ENCODE peak calls at places on chromosomes 2 and 18, in five cellular contexts. S, T, A, V and X are unnamed samples.

GRCh38 chr2:239302083-239302807 is 98.6 kb downstream of the HDAC4 start:
- DNase-seq in S (no peak), T (no peak), A (peak), V (no peak), X (no peak)

GRCh38 chr18:35029103-35029502 is 12.1 kb upstream of the MAPRE2 start:
- DNase-seq in S (no peak), T (no peak), A (no peak), V (no peak), X (no peak)

GRCh38 chr2:33412920-33413319 is 63.5 kb upstream of the RASGRP3 start:
- DNase-seq in S (no peak), T (peak), A (no peak), V (no peak), X (no peak)

GRCh38 chr2:15302154-15302553 is 259.0 kb downstream of the NBAS start:
- DNase-seq in S (no peak), T (no peak), A (no peak), V (no peak), X (no peak)

GRCh38 chr2:191170773-191171172 is 20.0 kb upstream of the STAT4 start:
- DNase-seq in S (no peak), T (no peak), A (no peak), V (no peak), X (no peak)

GRCh38 chr2:159139216-159139933 is 147.1 kb downstream of the WDSUB1 start:
- DNase-seq in S (no peak), T (no peak), A (no peak), V (no peak), X (no peak)

GRCh38 chr2:230809015-230809414 is 55.7 kb upstream of the ITM2C start:
- DNase-seq in S (no peak), T (no peak), A (no peak), V (no peak), X (no peak)

GRCh38 chr2:263774-264492 is at the start of gene SH3YL1:
- DNase-seq in S (peak), T (peak), A (peak), V (peak), X (peak)

GRCh38 chr2:12552092-12552491 is 164.6 kb upstream of the TRIB2 start:
- DNase-seq in S (no peak), T (no peak), A (no peak), V (no peak), X (no peak)

GRCh38 chr2:183541766-183542165 is 417.5 kb downstream of the NUP35 start:
- DNase-seq in S (no peak), T (peak), A (no peak), V (no peak), X (no peak)

GRCh38 chr18:79934311-79935097 is 16.9 kb downstream of the SLC66A2 start:
- DNase-seq in S (no peak), T (no peak), A (no peak), V (no peak), X (no peak)

GRCh38 chr2:7572460-7572859 is 655.2 kb downstream of the RNF144A start:
- DNase-seq in S (no peak), T (no peak), A (no peak), V (no peak), X (no peak)

GRCh38 chr2:198326431-198326830 is 522.0 kb downstream of the PLCL1 start:
- DNase-seq in S (no peak), T (no peak), A (no peak), V (no peak), X (no peak)

GRCh38 chr2:28631514-28632206 is 120.0 kb upstream of the PPP1CB start:
- DNase-seq in S (no peak), T (no peak), A (no peak), V (no peak), X (no peak)

GRCh38 chr2:105391763-105392662 is 6.8 kb downstream of the FHL2 start:
- DNase-seq in S (no peak), T (no peak), A (no peak), V (no peak), X (no peak)

GRCh38 chr2:105388971-105389381 is 9.9 kb downstream of the FHL2 start:
- DNase-seq in S (no peak), T (no peak), A (no peak), V (no peak), X (no peak)

GRCh38 chr2:105390454-105390853 is 8.4 kb downstream of the FHL2 start:
- DNase-seq in S (no peak), T (no peak), A (no peak), V (no peak), X (no peak)

GRCh38 chr2:105393373-105394055 is 5.3 kb downstream of the FHL2 start:
- DNase-seq in S (no peak), T (no peak), A (no peak), V (no peak), X (no peak)

DNA sequence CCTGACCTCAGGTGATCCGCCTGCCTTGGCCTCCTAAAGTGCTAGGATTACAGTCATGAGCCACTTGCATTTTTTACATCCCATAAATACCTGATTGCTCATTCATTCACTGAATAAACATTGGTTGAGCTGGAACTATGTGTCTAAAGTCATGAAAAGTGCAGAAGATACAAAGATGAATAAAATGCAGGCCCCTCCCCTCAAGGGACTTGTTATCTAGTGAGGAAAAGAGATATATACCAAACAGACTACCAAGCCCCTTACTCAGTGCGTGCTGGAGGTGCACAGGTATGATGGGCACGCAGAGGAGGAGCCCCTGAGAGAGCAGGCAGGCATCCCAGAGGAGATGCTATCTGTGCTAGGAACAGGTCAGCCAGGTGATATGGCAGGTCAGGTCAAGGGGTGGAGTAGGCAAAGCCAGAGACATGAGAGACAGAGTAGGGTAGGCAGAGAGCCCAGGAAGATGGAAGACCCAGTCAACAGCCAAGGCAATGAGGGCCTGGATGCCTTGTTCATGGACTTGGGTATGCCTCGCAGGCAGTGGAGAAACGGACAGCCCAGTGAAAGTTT is 7.7 kb downstream of the FHL2 start:
- DNase-seq in S (no peak), T (peak), A (no peak), V (no peak), X (no peak)
- H3K4me3 ChIP-seq in S (no peak), T (no peak), A (no peak), V (no peak), X (no peak)

GRCh38 chr2:95149397-95149984 is 10.2 kb downstream of the ZNF514 start:
- DNase-seq in S (no peak), T (peak), A (no peak), V (no peak), X (no peak)
- H3K4me3 ChIP-seq in S (no peak), T (no peak), A (no peak), V (no peak), X (no peak)

DNA sequence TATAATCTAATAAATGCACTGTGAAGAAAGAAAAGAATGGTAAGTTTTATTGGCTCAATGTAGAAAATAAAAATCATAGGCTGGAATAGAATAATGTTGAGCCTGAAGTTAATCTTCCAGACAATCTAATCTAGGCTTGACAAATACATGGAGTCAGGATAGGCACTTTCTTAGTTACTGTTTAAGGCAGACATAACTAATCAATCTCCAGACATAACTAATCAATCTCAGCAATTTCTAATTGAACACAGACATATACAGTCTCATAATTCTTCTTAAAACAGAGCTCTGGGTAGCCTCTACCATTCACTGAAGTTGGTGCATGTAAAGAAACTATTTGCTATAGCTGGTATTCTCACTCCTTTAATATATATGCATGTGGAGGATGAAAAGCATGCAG is 150.1 kb upstream of the CTAGE1 start:
- DNase-seq in S (no peak), T (no peak), A (no peak), V (no peak), X (no peak)
- H3K4me3 ChIP-seq in S (no peak), T (no peak), A (no peak), V (no peak), X (no peak)

GRCh38 chr18:328928-329327 is 61.1 kb upstream of the THOC1 start:
- DNase-seq in S (no peak), T (no peak), A (no peak), V (no peak), X (no peak)
- H3K4me3 ChIP-seq in S (no peak), T (no peak), A (no peak), V (no peak), X (no peak)

GRCh38 chr2:179613701-179614100 is 247.7 kb downstream of the ZNF385B start:
- DNase-seq in S (no peak), T (no peak), A (no peak), V (no peak), X (no peak)

GRCh38 chr2:179612591-179613298 is 248.7 kb downstream of the ZNF385B start:
- DNase-seq in S (no peak), T (no peak), A (no peak), V (no peak), X (no peak)

GRCh38 chr2:179613299-179613651 is 248.1 kb downstream of the ZNF385B start:
- DNase-seq in S (no peak), T (no peak), A (no peak), V (no peak), X (no peak)

GRCh38 chr2:179612108-179612507 is 249.3 kb downstream of the ZNF385B start:
- DNase-seq in S (no peak), T (no peak), A (no peak), V (no peak), X (no peak)

DNA sequence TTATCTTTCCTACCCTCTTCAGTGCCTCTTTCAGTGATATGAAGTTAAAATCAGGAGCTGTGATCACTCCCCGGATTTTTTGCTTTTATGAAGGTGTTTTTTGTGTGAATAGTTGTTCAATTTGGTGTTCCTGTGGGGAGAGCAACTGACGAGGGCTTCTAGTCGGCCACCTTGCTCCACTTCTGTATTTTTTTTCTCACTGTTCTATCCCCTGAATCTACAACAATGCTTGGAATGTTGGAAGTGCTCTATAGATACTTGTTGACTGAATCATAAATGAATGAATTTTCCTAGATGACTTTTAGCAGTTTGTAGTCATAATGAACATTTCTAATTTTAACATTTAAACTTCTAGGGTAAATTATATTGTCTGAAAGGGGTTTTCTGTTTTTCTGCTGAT is 247.3 kb downstream of the ZNF385B start:
- DNase-seq in S (no peak), T (no peak), A (no peak), V (no peak), X (no peak)
- H3K4me3 ChIP-seq in S (no peak), T (no peak), A (no peak), V (no peak), X (no peak)

DNA sequence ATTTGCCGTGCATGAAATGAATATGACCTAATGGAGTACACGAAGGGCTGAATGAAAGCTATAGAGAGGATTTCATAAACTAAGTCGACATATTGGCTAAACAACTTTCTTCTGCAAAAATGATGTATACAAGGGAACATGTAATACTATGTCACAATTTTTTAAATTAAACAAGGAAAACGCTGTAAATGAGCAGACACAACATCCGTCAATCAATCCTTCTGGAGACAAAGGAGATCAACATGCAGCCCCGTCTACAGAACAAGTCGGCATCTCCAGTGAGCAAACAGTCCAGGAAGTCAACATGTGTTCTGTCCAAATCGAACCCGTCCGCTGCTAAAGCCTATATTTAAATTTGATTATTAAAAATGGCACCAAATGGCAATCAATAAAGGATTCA is 180.8 kb downstream of the TCF4 start:
- DNase-seq in S (no peak), T (no peak), A (no peak), V (no peak), X (no peak)
- H3K4me3 ChIP-seq in S (no peak), T (no peak), A (peak), V (no peak), X (peak)

GRCh38 chr18:31493171-31493570 is 4.8 kb upstream of the DSG2 start:
- DNase-seq in S (no peak), T (no peak), A (no peak), V (no peak), X (no peak)
- H3K4me3 ChIP-seq in S (no peak), T (no peak), A (no peak), V (no peak), X (no peak)

GRCh38 chr2:10029875-10030223 is 13.5 kb upstream of the KLF11 start:
- DNase-seq in S (no peak), T (no peak), A (no peak), V (no peak), X (no peak)
- H3K4me3 ChIP-seq in S (no peak), T (no peak), A (no peak), V (peak), X (peak)

GRCh38 chr18:23136326-23137092 is 1.2 kb downstream of the CABLES1 start:
- DNase-seq in S (no peak), T (no peak), A (peak), V (no peak), X (peak)
- H3K4me3 ChIP-seq in S (peak), T (peak), A (peak), V (no peak), X (peak)

DNA sequence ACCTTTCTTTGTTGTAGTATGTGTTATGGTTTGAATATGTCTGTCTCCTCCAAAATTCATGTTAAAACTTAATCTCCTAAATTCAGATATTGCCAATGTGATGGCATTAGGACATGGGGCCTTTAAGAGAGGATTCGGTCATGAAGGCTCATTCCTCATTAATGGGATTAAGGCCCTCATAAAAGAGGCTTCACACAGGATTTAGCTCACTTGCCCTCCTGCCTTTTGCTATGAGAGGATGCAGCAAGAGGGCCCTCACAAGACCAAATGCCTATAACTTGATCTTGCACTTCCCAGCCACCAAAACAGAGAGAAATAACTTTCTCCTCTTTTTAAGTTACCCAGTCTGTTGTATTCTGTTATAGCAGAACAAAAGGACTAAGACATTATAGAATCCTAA is 19.7 kb downstream of the ZBTB14 start:
- DNase-seq in S (no peak), T (no peak), A (no peak), V (no peak), X (no peak)
- H3K4me3 ChIP-seq in S (no peak), T (no peak), A (no peak), V (no peak), X (no peak)